ENCODE peak calls at places on chromosomes 7 and 10, in nine cellular contexts. U is activated T-cell treated with anti-CD3 and anti-CD28 coated beads, Interleukin-2, amount 50 U/mL, for 48 hours; K is NCI-H2029 treated with DMSO at 0.1 percent for 48 hours; C is EH; L is iris pigment epithelial cell; I is CD8-positive, alpha-beta memory T cell; X is stimulated activated CD4-positive, alpha-beta T cell treated with anti-CD3 and anti-CD28 coated beads, Interleukin-4, amount 100 ng/mL, for 1 hour; V is hepatocyte; P is SK-N-DZ. N is an unnamed sample.

GRCh38 chr10:123913688-123914268 is 22.2 kb upstream of the CPXM2 start:
- DNase-seq in U (no peak), K (no peak), C (peak), L (no peak), I (no peak), X (no peak), V (no peak), P (no peak), N (no peak)

GRCh38 chr7:95609277-95609971 is 13.1 kb upstream of the PDK4 start:
- DNase-seq in U (no peak), K (peak), C (peak), L (peak), I (no peak), X (no peak), V (peak), P (no peak), N (no peak)

GRCh38 chr7:149872419-149873073 is 1.2 kb upstream of the ATP6V0E2 start:
- DNase-seq in U (no peak), K (peak), C (peak), L (peak), I (no peak), X (no peak), V (peak), P (peak), N (no peak)

GRCh38 chr7:528451-528850 is 8.8 kb upstream of the PDGFA start:
- DNase-seq in U (no peak), K (no peak), C (no peak), L (no peak), I (no peak), X (no peak), V (no peak), P (no peak), N (no peak)

GRCh38 chr10:110494532-110494931 is 3.2 kb upstream of the DUSP5 start:
- DNase-seq in U (no peak), K (no peak), C (peak), L (peak), I (no peak), X (no peak), V (no peak), P (no peak), N (no peak)

GRCh38 chr10:110446954-110447608 is 50.6 kb upstream of the DUSP5 start:
- DNase-seq in U (peak), K (no peak), C (peak), L (peak), I (no peak), X (no peak), V (no peak), P (no peak), N (no peak)

GRCh38 chr7:371119-371778 is 81.3 kb downstream of the FOXL3 start:
- DNase-seq in U (no peak), K (no peak), C (peak), L (no peak), I (no peak), X (peak), V (peak), P (no peak), N (peak)

GRCh38 chr7:152122540-152122939 is 97.1 kb downstream of the GALNT11 start:
- DNase-seq in U (no peak), K (no peak), C (no peak), L (no peak), I (no peak), X (no peak), V (no peak), P (no peak), N (no peak)

GRCh38 chr7:156611393-156612010 is 29.1 kb upstream of the RNF32 start:
- DNase-seq in U (no peak), K (no peak), C (no peak), L (no peak), I (no peak), X (no peak), V (no peak), P (no peak), N (no peak)

GRCh38 chr7:34277016-34277800 is 371.9 kb downstream of the BMPER start:
- DNase-seq in U (no peak), K (no peak), C (peak), L (peak), I (no peak), X (no peak), V (no peak), P (no peak), N (no peak)

GRCh38 chr7:101816499-101817030 is 861 bp upstream of the CUX1 start:
- DNase-seq in U (peak), K (no peak), C (peak), L (no peak), I (no peak), X (peak), V (peak), P (no peak), N (peak)

GRCh38 chr7:105512926-105513526 is 9.0 kb downstream of the PUS7 start:
- DNase-seq in U (no peak), K (no peak), C (no peak), L (no peak), I (no peak), X (no peak), V (no peak), P (no peak), N (no peak)

GRCh38 chr10:84265378-84265777 is 20.5 kb downstream of the RGR start:
- DNase-seq in U (no peak), K (peak), C (no peak), L (no peak), I (no peak), X (no peak), V (no peak), P (no peak), N (no peak)